ENCODE peak calls at places on chromosomes 2 and 18, in seven cellular contexts. Q is AG04449, U is AG04450, X is choroid plexus epithelial cell, V is astrocyte, W is breast epithelium, Y is heart right ventricle. C is an unnamed sample.

GRCh38 chr2:199740111-199740428 is 110.9 kb downstream of the FTCDNL1 start:
- DNase-seq in Q (no peak), U (no peak), X (no peak), V (no peak), W (no peak), Y (no peak), C (no peak)

GRCh38 chr2:204505946-204506345 is 39.3 kb upstream of the PARD3B start:
- DNase-seq in Q (no peak), U (no peak), X (peak; percentile 35), V (peak; percentile 85), W (no peak), Y (no peak), C (no peak)

GRCh38 chr2:209661286-209661685 is 110.3 kb upstream of the UNC80 start:
- DNase-seq in Q (no peak), U (no peak), X (no peak), V (peak; percentile 34), W (no peak), Y (no peak), C (no peak)

GRCh38 chr18:45379903-45380302 is 235.4 kb upstream of the SLC14A2 start:
- DNase-seq in Q (no peak), U (no peak), X (no peak), V (no peak), W (no peak), Y (no peak), C (no peak)

GRCh38 chr2:191171708-191172355 is 21.0 kb upstream of the STAT4 start:
- DNase-seq in Q (peak; percentile 94), U (peak; percentile 81), X (peak; percentile 86), V (peak; percentile 97), W (peak; percentile 47), Y (no peak), C (no peak)

GRCh38 chr2:226189061-226189460 is 610.6 kb downstream of the IRS1 start:
- DNase-seq in Q (no peak), U (no peak), X (no peak), V (no peak), W (no peak), Y (no peak), C (no peak)

GRCh38 chr18:23650963-23651927 is 11.5 kb downstream of the ANKRD29 start:
- DNase-seq in Q (peak; percentile 19), U (peak; percentile 11), X (peak; percentile 76), V (peak; percentile 86), W (no peak), Y (no peak), C (no peak)

GRCh38 chr18:58041633-58042032 is 2.4 kb upstream of the NEDD4L start:
- DNase-seq in Q (no peak), U (no peak), X (no peak), V (no peak), W (no peak), Y (no peak), C (no peak)

GRCh38 chr2:110670826-110671225 is 7.0 kb downstream of the BUB1 start:
- DNase-seq in Q (no peak), U (no peak), X (no peak), V (no peak), W (no peak), Y (no peak), C (no peak)

GRCh38 chr2:98359986-98360385 is 13.7 kb downstream of the CNGA3 start:
- DNase-seq in Q (no peak), U (no peak), X (no peak), V (no peak), W (no peak), Y (no peak), C (no peak)

GRCh38 chr2:636649-637405 is 40.4 kb downstream of the TMEM18 start:
- DNase-seq in Q (no peak), U (peak; percentile 8), X (peak; percentile 72), V (peak; percentile 20), W (peak; percentile 69), Y (peak; percentile 75), C (peak; percentile 72)

GRCh38 chr2:168428431-168428830 is 27.6 kb upstream of the CERS6 start:
- DNase-seq in Q (no peak), U (no peak), X (peak; percentile 56), V (no peak), W (no peak), Y (no peak), C (no peak)

GRCh38 chr2:33104726-33105125 is 158.0 kb downstream of the LTBP1 start:
- DNase-seq in Q (no peak), U (no peak), X (peak; percentile 66), V (peak; percentile 61), W (no peak), Y (no peak), C (no peak)

GRCh38 chr18:36389811-36390581 is 92.5 kb downstream of the FHOD3 start:
- DNase-seq in Q (no peak), U (no peak), X (no peak), V (no peak), W (no peak), Y (no peak), C (no peak)

GRCh38 chr2:74174909-74175308 is 3.8 kb downstream of the MOB1A start:
- DNase-seq in Q (no peak), U (no peak), X (no peak), V (no peak), W (no peak), Y (no peak), C (no peak)

GRCh38 chr2:124683536-124684407 is 658.7 kb downstream of the CNTNAP5 start:
- DNase-seq in Q (no peak), U (no peak), X (no peak), V (peak; percentile 18), W (no peak), Y (no peak), C (no peak)

GRCh38 chr2:46683541-46683940 is 204.2 kb downstream of the TMEM247 start:
- DNase-seq in Q (no peak), U (no peak), X (no peak), V (no peak), W (no peak), Y (no peak), C (no peak)

GRCh38 chr18:33960393-33960792 is 264.3 kb downstream of the NOL4 start:
- DNase-seq in Q (no peak), U (no peak), X (no peak), V (no peak), W (no peak), Y (no peak), C (no peak)

GRCh38 chr2:173572848-173573247 is 218.2 kb downstream of the CDCA7 start:
- DNase-seq in Q (no peak), U (no peak), X (no peak), V (no peak), W (no peak), Y (no peak), C (no peak)

GRCh38 chr2:133968446-133968845 is 285.4 kb upstream of the MGAT5 start:
- DNase-seq in Q (no peak), U (no peak), X (no peak), V (no peak), W (no peak), Y (no peak), C (no peak)

GRCh38 chr2:129829577-129829976 is 149.9 kb upstream of the RAB6C start:
- DNase-seq in Q (no peak), U (no peak), X (no peak), V (no peak), W (no peak), Y (no peak), C (no peak)

GRCh38 chr2:185215497-185215896 is 523.1 kb upstream of the FSIP2 start:
- DNase-seq in Q (no peak), U (no peak), X (no peak), V (no peak), W (no peak), Y (no peak), C (no peak)

GRCh38 chr18:24016643-24017042 is 2.1 kb downstream of the TTC39C start:
- DNase-seq in Q (no peak), U (no peak), X (no peak), V (no peak), W (no peak), Y (no peak), C (no peak)

DNA sequence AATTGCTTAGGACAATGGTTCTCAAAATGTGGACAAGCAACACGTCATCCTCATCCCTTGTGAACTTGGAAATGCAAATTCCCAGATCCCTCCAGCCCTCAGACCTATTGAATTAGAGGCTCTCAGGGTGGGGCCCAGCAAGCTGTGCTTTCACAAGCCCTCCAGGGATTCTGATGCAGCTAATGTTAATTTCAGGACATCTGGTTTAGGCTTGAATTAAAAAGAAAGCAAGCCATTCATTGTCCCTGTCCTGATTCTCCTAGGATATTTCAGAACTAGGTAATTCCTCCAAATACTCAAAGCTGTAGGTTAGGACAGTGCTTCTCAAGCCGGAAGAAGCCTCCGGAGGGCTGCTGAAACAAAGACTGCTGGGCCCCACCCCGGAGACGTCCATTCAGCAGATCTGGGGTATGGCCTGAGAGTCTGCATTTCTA is 26.0 kb upstream of the GLI2 start:
- DNase-seq in Q (no peak), U (no peak), X (no peak), V (no peak), W (no peak), Y (no peak), C (peak; percentile 54)
- H3K4me3 ChIP-seq in Q (no peak overlapping the region), U (no peak overlapping the region), X (no peak overlapping the region), V (no peak overlapping the region), W (no peak overlapping the region), Y (no peak overlapping the region), C (no peak overlapping the region)

GRCh38 chr2:181891258-181891965 is at the start of gene ITPRID2:
- DNase-seq in Q (no peak), U (peak; percentile 70), X (peak; percentile 94), V (peak; percentile 80), W (peak; percentile 69), Y (peak; percentile 90), C (peak; percentile 69)
- TF ChIP-seq CTCF in Q (no peak), U (no peak), X (no peak), V (no peak), W (no peak), Y (peak; percentile 40), C (peak; percentile 50)

GRCh38 chr2:66813525-66813924 is 378.6 kb downstream of the MEIS1 start:
- DNase-seq in Q (no peak), U (no peak), X (peak; percentile 38), V (peak; percentile 23), W (no peak), Y (no peak), C (no peak)

GRCh38 chr2:66815886-66816285 is 381.0 kb downstream of the MEIS1 start:
- DNase-seq in Q (no peak), U (no peak), X (no peak), V (no peak), W (no peak), Y (no peak), C (no peak)

GRCh38 chr2:66814916-66815315 is 380.0 kb downstream of the MEIS1 start:
- DNase-seq in Q (no peak), U (no peak), X (no peak), V (no peak), W (no peak), Y (no peak), C (no peak)

GRCh38 chr2:66813976-66814375 is 379.1 kb downstream of the MEIS1 start:
- DNase-seq in Q (no peak), U (no peak), X (no peak), V (peak; percentile 21), W (no peak), Y (no peak), C (no peak)
- H3K4me3 ChIP-seq in Q (no peak overlapping the region), U (no peak overlapping the region), X (no peak overlapping the region), V (no peak overlapping the region), W (no peak overlapping the region), Y (no peak overlapping the region), C (no peak overlapping the region)

DNA sequence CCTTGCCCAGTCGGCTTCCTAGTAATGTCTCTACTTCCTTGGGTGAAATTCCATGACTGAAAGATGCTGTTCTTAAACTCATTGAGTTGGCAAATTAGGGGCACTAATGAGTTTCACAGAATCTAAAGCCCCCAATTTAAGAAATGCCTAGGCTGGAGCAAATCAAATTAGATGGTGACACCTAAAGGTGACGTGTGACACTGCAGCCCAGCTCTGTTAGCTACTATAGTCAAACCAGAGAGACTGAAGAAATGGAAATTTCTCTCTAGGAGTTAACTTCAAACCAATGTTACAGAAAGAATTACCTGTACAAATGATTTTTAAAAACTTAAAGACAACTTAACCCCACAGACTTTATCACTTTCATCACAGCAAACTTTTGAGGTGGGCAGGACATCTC is 37.2 kb downstream of the LCT start:
- DNase-seq in Q (no peak), U (no peak), X (no peak), V (no peak), W (no peak), Y (no peak), C (no peak)
- TF ChIP-seq CTCF in Q (no peak), U (no peak), X (no peak), V (no peak), W (no peak), Y (no peak), C (no peak)

C was measured in tibial nerve.